ENCODE peak calls at places on chromosome 9, in four cellular contexts. W is HepG2, S is GM12878, M is K562. O is an unnamed sample.

GRCh38 chr9:94648191-94648590 is 8.9 kb upstream of the FBP1 start:
- DNase-seq in M (no peak), S (no peak), W (no peak), O (no peak)

GRCh38 chr9:3012245-3012644 is 168.3 kb upstream of the PUM3 start:
- DNase-seq in S (no peak), W (no peak), M (no peak), O (no peak)

GRCh38 chr9:78167356-78167755 is 68.5 kb upstream of the CEP78 start:
- DNase-seq in W (no peak), M (no peak), S (no peak), O (no peak)

GRCh38 chr9:73371801-73372200 is 220.1 kb downstream of the ANXA1 start:
- DNase-seq in S (no peak), M (no peak), W (no peak), O (no peak)

GRCh38 chr9:1083325-1083913 is 33.3 kb downstream of the DMRT2 start:
- DNase-seq in S (no peak), W (no peak), M (no peak), O (peak; percentile 64)

GRCh38 chr9:89933578-89933977 is 328.8 kb downstream of the GADD45G start:
- DNase-seq in W (no peak), S (no peak), M (no peak), O (no peak)

GRCh38 chr9:81687521-81688261 is 1.7 kb downstream of the TLE1 start:
- DNase-seq in W (peak; percentile 40), S (no peak), M (no peak), O (peak; percentile 86)

GRCh38 chr9:80026121-80026520 is 454.4 kb downstream of the TLE4 start:
- DNase-seq in M (no peak), W (no peak), S (no peak), O (no peak)

GRCh38 chr9:2413196-2413840 is 208.3 kb upstream of the VLDLR start:
- DNase-seq in S (no peak), W (no peak), M (no peak), O (no peak)

GRCh38 chr9:95796029-95796428 is 79.5 kb upstream of the ERCC6L2 start:
- DNase-seq in S (no peak), M (no peak), W (no peak), O (no peak)

GRCh38 chr9:2984481-2984880 is 140.6 kb upstream of the PUM3 start:
- DNase-seq in S (no peak), M (no peak), W (no peak), O (no peak)

GRCh38 chr9:14349818-14350333 is 35.9 kb upstream of the NFIB start:
- DNase-seq in S (no peak), M (no peak), W (no peak), O (no peak)

GRCh38 chr9:14347408-14348224 is 33.7 kb upstream of the NFIB start:
- DNase-seq in S (no peak), W (no peak), M (no peak), O (peak; percentile 57)

GRCh38 chr9:14346826-14347407 is 33.0 kb upstream of the NFIB start:
- DNase-seq in W (no peak), M (no peak), S (no peak), O (peak; percentile 50)

GRCh38 chr9:14349141-14349817 is 35.3 kb upstream of the NFIB start:
- DNase-seq in M (no peak), W (no peak), S (no peak), O (no peak)

GRCh38 chr9:14348241-14349140 is 34.5 kb upstream of the NFIB start:
- DNase-seq in S (no peak), W (no peak), M (no peak), O (no peak)
- TF ChIP-seq NR2C2 in S (no peak), W (no peak), M (no peak), O (no peak)

GRCh38 chr9:130785053-130785452 is 50.0 kb upstream of the ABL1 start:
- DNase-seq in M (no peak), S (no peak), W (no peak), O (no peak)
- TF ChIP-seq NR2C2 in M (no peak), S (no peak), W (no peak), O (no peak)

GRCh38 chr9:126031116-126031515 is 283.9 kb downstream of the PBX3 start:
- DNase-seq in M (no peak), W (no peak), S (no peak), O (no peak)
- TF ChIP-seq NR2C2 in M (no peak), W (no peak), S (no peak), O (no peak)

GRCh38 chr9:134776080-134776796 is 104.4 kb upstream of the FCN2 start:
- DNase-seq in S (no peak), M (no peak), W (no peak), O (no peak)

GRCh38 chr9:134778841-134779411 is 101.7 kb upstream of the FCN2 start:
- DNase-seq in S (no peak), W (peak; percentile 48), M (peak; percentile 70), O (peak; percentile 86)

GRCh38 chr9:134777153-134777552 is 103.5 kb upstream of the FCN2 start:
- DNase-seq in W (no peak), S (no peak), M (no peak), O (no peak)

GRCh38 chr9:134779640-134780039 is 101.0 kb upstream of the FCN2 start:
- DNase-seq in M (no peak), S (no peak), W (no peak), O (no peak)

DNA sequence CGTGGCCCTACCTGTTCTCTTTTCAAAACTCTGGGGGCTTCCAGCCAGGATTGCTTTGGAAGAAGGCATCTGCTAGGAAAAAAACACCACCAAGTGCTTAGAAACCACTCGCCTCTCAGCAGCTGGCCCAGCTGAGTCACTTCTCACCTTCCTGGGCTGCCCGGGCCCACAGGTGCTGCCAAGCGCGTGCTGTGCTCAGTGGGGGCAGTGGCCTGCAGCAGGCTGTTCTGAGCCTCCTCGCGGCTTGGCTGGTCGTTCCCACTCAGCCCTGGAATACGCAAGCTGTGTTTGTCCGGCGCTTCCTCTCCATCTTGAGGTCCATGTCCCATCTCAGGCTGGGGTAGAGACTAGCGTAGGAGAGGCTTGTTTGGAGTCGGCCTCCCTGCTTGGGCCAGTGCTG is 102.5 kb upstream of the FCN2 start:
- DNase-seq in S (no peak), W (no peak), M (no peak), O (no peak)
- TF ChIP-seq NR2C2 in S (no peak), W (no peak), M (no peak), O (no peak)

DNA sequence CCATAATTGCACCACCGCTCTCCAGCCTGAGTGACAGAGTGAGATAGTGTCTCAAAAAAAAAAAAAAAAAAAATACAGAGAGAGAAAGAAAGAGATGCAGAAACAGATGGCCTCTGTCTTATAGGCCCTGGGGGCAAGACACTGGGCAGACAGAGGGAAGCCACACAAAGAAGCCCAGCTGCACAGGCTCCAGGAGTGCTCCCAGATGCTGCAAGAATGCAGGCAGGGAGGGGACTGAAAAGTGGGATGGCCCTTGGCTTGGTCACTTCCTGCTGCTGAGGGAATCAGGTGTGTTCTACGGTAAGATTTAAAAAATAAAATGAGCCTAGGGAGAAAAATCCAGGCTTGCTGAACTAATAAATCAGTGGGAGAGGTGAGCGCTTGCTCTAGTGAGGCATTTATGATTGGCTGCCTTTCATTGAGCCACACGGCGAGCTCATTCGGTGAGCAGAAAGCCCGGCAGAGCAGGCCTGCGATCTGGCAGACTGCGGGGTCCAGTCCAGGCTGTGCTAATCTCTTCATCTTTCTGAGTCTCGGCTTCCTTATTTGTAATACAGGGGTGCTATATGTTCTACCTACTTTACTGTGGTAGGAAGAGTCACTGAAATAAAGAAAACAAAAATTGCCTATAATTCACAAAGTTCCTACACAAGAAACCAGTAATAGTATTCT is 80.6 kb downstream of the RAD23B start:
- DNase-seq in M (no peak), S (no peak), W (no peak), O (no peak)
- TF ChIP-seq NR2C2 in M (no peak), S (no peak), W (no peak), O (no peak)

GRCh38 chr9:115845648-115846312 is 307.8 kb upstream of the PAPPA start:
- DNase-seq in S (no peak), W (no peak), M (no peak), O (no peak)

GRCh38 chr9:115850548-115851304 is 302.9 kb upstream of the PAPPA start:
- DNase-seq in W (no peak), S (no peak), M (no peak), O (no peak)

GRCh38 chr9:115849679-115850412 is 303.7 kb upstream of the PAPPA start:
- DNase-seq in W (no peak), S (no peak), M (no peak), O (no peak)

DNA sequence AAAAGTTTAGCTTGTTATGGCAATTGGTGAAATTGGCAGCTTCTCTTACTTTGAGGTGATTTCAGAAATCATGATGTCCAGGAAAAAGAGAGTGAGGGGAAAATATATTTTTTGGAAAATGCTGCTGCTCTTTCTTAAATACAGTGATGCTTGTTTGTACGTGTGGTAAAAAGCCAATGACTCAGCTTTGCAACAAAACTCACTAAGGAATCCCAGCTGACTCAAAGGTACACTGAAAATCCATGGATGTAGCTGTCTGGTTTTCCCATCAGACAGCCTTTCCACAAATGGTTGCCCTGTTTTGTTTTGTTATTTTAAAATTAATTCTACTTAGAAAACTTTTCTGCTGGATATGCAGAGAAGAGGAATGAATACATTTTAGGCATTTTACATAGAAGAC is 306.3 kb upstream of the PAPPA start:
- DNase-seq in S (no peak), W (no peak), M (no peak), O (no peak)
- TF ChIP-seq NR2C2 in S (no peak), W (no peak), M (no peak), O (no peak)

DNA sequence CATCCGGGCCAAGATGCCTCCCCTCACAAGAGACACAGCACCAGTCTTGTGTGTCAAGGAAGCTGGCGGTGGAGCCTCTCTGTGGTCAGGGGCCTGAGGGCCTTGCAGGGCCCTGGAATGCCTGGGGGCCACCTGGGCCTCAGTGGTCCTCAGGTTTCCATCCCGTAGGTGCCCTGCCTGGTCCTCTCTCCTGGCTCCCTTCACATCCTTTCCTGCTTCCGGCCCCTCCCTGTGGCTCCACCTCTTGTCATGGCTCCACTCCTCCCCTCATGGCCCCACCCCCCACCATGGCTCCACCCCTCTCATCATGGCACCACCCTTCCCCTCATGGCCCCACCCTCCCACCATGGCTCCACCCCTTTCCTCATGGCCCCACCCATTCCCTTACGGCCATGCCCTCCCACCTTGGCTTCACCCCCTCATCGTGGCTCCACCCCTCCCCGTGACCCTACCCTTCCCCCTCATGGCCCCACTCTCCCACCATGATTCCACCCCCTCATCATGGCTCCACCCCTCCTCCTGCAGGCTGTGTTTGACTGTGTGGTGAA is 175.8 kb downstream of the CACNA1B start:
- DNase-seq in S (no peak), M (peak; percentile 94), W (no peak), O (peak; percentile 57)
- TF ChIP-seq NR2C2 in S (no peak), M (no peak), W (no peak), O (no peak)

GRCh38 chr9:110371411-110372013 is 33.8 kb upstream of the TXNDC8 start:
- DNase-seq in S (no peak), M (peak; percentile 79), W (no peak), O (no peak)
- TF ChIP-seq NR2C2 in S (no peak), M (no peak), W (no peak), O (no peak)

DNA sequence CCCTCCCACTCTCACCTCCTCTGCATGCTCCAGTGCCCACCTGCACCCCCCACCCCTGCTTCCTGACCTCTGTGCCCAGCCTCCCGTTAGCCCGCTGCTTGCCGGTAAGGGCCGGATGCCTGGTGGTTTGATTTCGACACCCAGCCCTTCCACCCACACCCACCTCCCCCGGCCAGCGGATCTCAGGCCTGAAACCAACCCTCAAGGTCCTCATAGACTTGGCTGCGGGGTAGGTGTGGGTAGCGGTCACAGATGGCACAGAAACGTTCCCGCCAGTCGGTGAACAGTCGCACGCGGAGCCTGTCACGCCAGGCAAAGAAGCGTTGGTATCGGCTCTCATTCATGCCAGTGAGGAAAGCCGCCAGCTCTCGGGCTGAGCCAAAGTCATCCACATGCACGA is 1.4 kb downstream of the FUT7 start:
- DNase-seq in S (peak; percentile 42), W (no peak), M (no peak), O (no peak)
- TF ChIP-seq NR2C2 in S (no peak), W (no peak), M (no peak), O (no peak)

O was measured in WTC11.